ENCODE peak calls at places on chromosomes 3 and 15, in seven cellular contexts. F is IMR-90, D is HepG2, Q is K562, K is SK-N-SH, U is H1, L is GM12878. H is an unnamed sample.
A peak's percentile ranks its signal among the peaks of the same experiment; 100 is the strongest.

GRCh38 chr3:55988905-55989304 is 479.4 kb downstream of the ERC2 start:
- DNase-seq in F (no peak), D (no peak), Q (no peak), K (peak; percentile 40), U (no peak), L (no peak), H (no peak)

GRCh38 chr3:46852839-46853355 is 10.3 kb downstream of the MYL3 start:
- DNase-seq in F (no peak), D (no peak), Q (no peak), K (no peak), U (peak; percentile 16), L (no peak), H (no peak)

GRCh38 chr15:29233566-29233965 is 36.1 kb downstream of the NSMCE3 start:
- DNase-seq in F (peak; percentile 12), D (no peak), Q (no peak), K (no peak), U (no peak), L (no peak), H (no peak)

GRCh38 chr3:42853739-42854302 is 21.9 kb downstream of the CYP8B1 start:
- DNase-seq in F (no peak), D (peak; percentile 96), Q (no peak), K (no peak), U (no peak), L (no peak), H (no peak)

GRCh38 chr3:60588806-60589205 is 662.4 kb downstream of the FHIT start:
- DNase-seq in F (peak; percentile 85), D (no peak), Q (no peak), K (no peak), U (no peak), L (no peak), H (peak; percentile 13)

GRCh38 chr15:28106294-28107110 is 7.4 kb upstream of the OCA2 start:
- DNase-seq in F (no peak), D (no peak), Q (no peak), K (peak; percentile 73), U (no peak), L (no peak), H (peak; percentile 51)

GRCh38 chr3:5239602-5240001 is 52.1 kb downstream of the EDEM1 start:
- DNase-seq in F (peak; percentile 13), D (no peak), Q (no peak), K (peak; percentile 37), U (no peak), L (no peak), H (no peak)

GRCh38 chr15:78077053-78077859 is at the start of gene TBC1D2B:
- DNase-seq in F (peak; percentile 48), D (no peak), Q (peak; percentile 93), K (peak; percentile 94), U (peak; percentile 82), L (no peak), H (peak; percentile 58)

GRCh38 chr15:33584797-33585196 is 274.0 kb downstream of the RYR3 start:
- DNase-seq in F (peak; percentile 12), D (no peak), Q (no peak), K (no peak), U (no peak), L (no peak), H (peak; percentile 41)

GRCh38 chr15:66581972-66582537 is 16.3 kb upstream of the LCTL start:
- DNase-seq in F (peak; percentile 28), D (peak; percentile 62), Q (peak; percentile 26), K (no peak), U (no peak), L (no peak), H (no peak)

GRCh38 chr3:28799084-28799483 is 450.5 kb upstream of the AZI2 start:
- DNase-seq in F (peak; percentile 0), D (no peak), Q (no peak), K (no peak), U (no peak), L (no peak), H (peak; percentile 16)

GRCh38 chr3:195475614-195476013 is 32.8 kb upstream of the ACAP2 start:
- DNase-seq in F (no peak), D (no peak), Q (no peak), K (no peak), U (no peak), L (no peak), H (no peak)

GRCh38 chr3:100927775-100928174 is 65.4 kb downstream of the ABI3BP start:
- DNase-seq in F (peak; percentile 38), D (no peak), Q (no peak), K (no peak), U (no peak), L (no peak), H (no peak)

GRCh38 chr3:36969540-36970432 is 23.1 kb downstream of the EPM2AIP1 start:
- DNase-seq in F (peak; percentile 93), D (peak; percentile 73), Q (peak; percentile 89), K (peak; percentile 88), U (no peak), L (peak; percentile 80), H (no peak)

GRCh38 chr15:100833432-100834389 is 45.9 kb upstream of the ALDH1A3 start:
- DNase-seq in F (no peak), D (no peak), Q (no peak), K (no peak), U (no peak), L (no peak), H (no peak)

GRCh38 chr15:100824211-100824610 is 55.4 kb upstream of the ALDH1A3 start:
- DNase-seq in F (no peak), D (no peak), Q (no peak), K (no peak), U (no peak), L (no peak), H (no peak)

GRCh38 chr15:100831466-100831865 is 48.2 kb upstream of the ALDH1A3 start:
- DNase-seq in F (no peak), D (no peak), Q (no peak), K (no peak), U (no peak), L (no peak), H (no peak)

GRCh38 chr15:100832178-100832942 is 47.3 kb upstream of the ALDH1A3 start:
- DNase-seq in F (no peak), D (no peak), Q (no peak), K (no peak), U (no peak), L (no peak), H (no peak)

GRCh38 chr15:100829457-100829856 is 50.2 kb upstream of the ALDH1A3 start:
- DNase-seq in F (no peak), D (no peak), Q (no peak), K (no peak), U (no peak), L (no peak), H (no peak)
- TF ChIP-seq RFX5 in F (no peak), D (no peak), Q (no peak), K (no peak), U (no peak), L (no peak), H (no peak)

GRCh38 chr15:40344631-40345120 is 3.9 kb upstream of the CCDC9B start:
- DNase-seq in F (peak; percentile 69), D (peak; percentile 45), Q (peak; percentile 81), K (peak; percentile 87), U (peak; percentile 83), L (no peak), H (peak; percentile 61)

GRCh38 chr15:40345225-40345866 is 4.6 kb upstream of the CCDC9B start:
- DNase-seq in F (no peak), D (no peak), Q (no peak), K (no peak), U (no peak), L (no peak), H (no peak)

GRCh38 chr15:40343512-40343911 is 2.8 kb upstream of the CCDC9B start:
- DNase-seq in F (peak; percentile 98), D (peak; percentile 52), Q (no peak), K (no peak), U (no peak), L (no peak), H (no peak)

GRCh38 chr15:40342421-40343313 is 1.9 kb upstream of the CCDC9B start:
- DNase-seq in F (peak; percentile 85), D (no peak), Q (no peak), K (no peak), U (no peak), L (no peak), H (no peak)

GRCh38 chr15:40344217-40344616 is 3.5 kb upstream of the CCDC9B start:
- DNase-seq in F (peak; percentile 52), D (no peak), Q (no peak), K (no peak), U (no peak), L (no peak), H (no peak)
- TF ChIP-seq RFX5 in F (no peak), D (no peak), Q (no peak), K (no peak), U (no peak), L (no peak), H (no peak)

GRCh38 chr15:47870956-47871625 is 153.8 kb downstream of the SEMA6D start:
- DNase-seq in F (peak; percentile 38), D (no peak), Q (no peak), K (no peak), U (no peak), L (no peak), H (no peak)
- TF ChIP-seq RFX5 in F (no peak), D (no peak), Q (no peak), K (no peak), U (no peak), L (no peak), H (no peak)

GRCh38 chr3:124597979-124598378 is 132.3 kb upstream of the UMPS start:
- DNase-seq in F (no peak), D (no peak), Q (no peak), K (no peak), U (no peak), L (no peak), H (no peak)

GRCh38 chr3:124599147-124599765 is 131.0 kb upstream of the UMPS start:
- DNase-seq in F (no peak), D (no peak), Q (no peak), K (no peak), U (no peak), L (no peak), H (no peak)

GRCh38 chr3:124601189-124601588 is 129.1 kb upstream of the UMPS start:
- DNase-seq in F (no peak), D (no peak), Q (no peak), K (no peak), U (no peak), L (no peak), H (no peak)

GRCh38 chr3:124600765-124601164 is 129.5 kb upstream of the UMPS start:
- DNase-seq in F (no peak), D (no peak), Q (no peak), K (no peak), U (no peak), L (no peak), H (no peak)

DNA sequence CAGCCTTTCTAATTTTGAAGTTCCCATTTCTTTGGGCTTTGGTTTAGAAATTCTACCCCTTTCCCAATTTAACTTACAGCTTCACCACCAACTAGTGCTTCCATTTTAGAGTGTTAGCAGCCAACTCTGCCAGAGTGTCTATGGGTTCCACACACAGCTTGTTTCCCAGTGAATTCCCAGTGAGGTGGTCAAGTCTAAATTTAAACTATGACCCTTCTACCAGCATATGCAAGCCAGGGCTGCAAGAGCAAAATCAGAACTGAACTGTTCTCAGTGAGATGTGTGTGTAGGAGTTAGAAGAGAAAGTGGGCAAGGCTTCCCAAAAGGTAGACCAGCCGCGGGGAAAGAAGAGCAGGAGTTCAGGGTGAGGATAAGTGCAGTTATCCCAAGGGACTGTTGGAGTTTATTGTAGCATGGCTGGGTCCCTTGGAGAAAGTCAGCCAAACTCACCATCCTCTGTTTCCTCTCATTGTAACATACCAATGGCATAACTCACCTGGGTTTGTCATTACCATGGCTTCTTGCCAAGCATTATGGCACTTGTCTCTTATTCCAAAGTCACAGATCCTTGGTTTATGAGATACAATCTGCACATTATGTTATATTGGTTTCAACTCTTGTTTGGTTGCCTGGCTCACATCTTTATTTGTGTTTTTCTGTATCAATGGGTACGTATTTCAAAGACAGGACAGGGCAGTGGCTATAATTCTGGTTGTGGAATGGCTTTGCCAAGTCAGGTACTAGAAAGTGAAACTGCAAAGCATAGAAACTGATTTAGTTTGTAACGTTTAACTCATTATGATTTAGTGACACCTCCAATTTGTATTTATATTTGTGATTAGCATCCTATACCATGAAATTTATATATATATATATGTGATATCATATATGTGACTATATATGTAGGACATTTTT is 130.2 kb upstream of the UMPS start:
- DNase-seq in F (peak; percentile 4), D (peak; percentile 53), Q (no peak), K (no peak), U (no peak), L (no peak), H (no peak)
- TF ChIP-seq RFX5 in F (no peak), D (no peak), Q (no peak), K (no peak), U (no peak), L (no peak), H (no peak)

H was measured in A549.